ENCODE peak calls at places on chromosomes 6 and 20, in five cellular contexts. C, S, H, I and K are unnamed samples.
A peak's percentile ranks its signal among the peaks of the same experiment; 100 is the strongest.

GRCh38 chr6:112620832-112621569 is 273.9 kb downstream of the RFPL4B start:
- DNase-seq in C (no peak), S (peak; percentile 79), H (no peak), I (no peak), K (peak; percentile 58)

GRCh38 chr6:126266664-126267063 is 73.3 kb upstream of the CENPW start:
- DNase-seq in C (no peak), S (no peak), H (no peak), I (no peak), K (no peak)

GRCh38 chr6:154509421-154510143 is 903 bp downstream of the CNKSR3 start:
- DNase-seq in C (no peak), S (no peak), H (peak; percentile 48), I (peak; percentile 21), K (peak; percentile 56)

GRCh38 chr6:159727717-159728440 is 573 bp downstream of the WTAP start:
- DNase-seq in C (no peak), S (no peak), H (peak; percentile 70), I (peak; percentile 38), K (peak; percentile 60)

GRCh38 chr20:64149809-64150560 is 14.3 kb upstream of the MYT1 start:
- DNase-seq in C (no peak), S (no peak), H (no peak), I (no peak), K (no peak)

GRCh38 chr6:48048460-48049146 is 62.4 kb downstream of the PTCHD4 start:
- DNase-seq in C (no peak), S (no peak), H (no peak), I (no peak), K (peak; percentile 8)

GRCh38 chr6:80163754-80164187 is 57.3 kb downstream of the BCKDHB start:
- DNase-seq in C (peak; percentile 12), S (peak; percentile 87), H (peak; percentile 79), I (no peak), K (peak; percentile 80)

GRCh38 chr6:53635322-53635721 is 30.2 kb downstream of the KLHL31 start:
- DNase-seq in C (no peak), S (peak; percentile 30), H (no peak), I (no peak), K (no peak)

GRCh38 chr6:149319413-149319812 is 1.9 kb downstream of the TAB2 start:
- DNase-seq in C (no peak), S (no peak), H (no peak), I (no peak), K (no peak)

GRCh38 chr6:22442826-22443225 is 126.5 kb upstream of the HDGFL1 start:
- DNase-seq in C (no peak), S (peak; percentile 36), H (no peak), I (no peak), K (peak; percentile 17)

GRCh38 chr6:582370-582769 is 74.5 kb downstream of the HUS1B start:
- DNase-seq in C (no peak), S (peak; percentile 45), H (peak; percentile 85), I (peak; percentile 36), K (peak; percentile 33)

GRCh38 chr6:52570291-52570700 is 6.6 kb downstream of the TRAM2 start:
- DNase-seq in C (no peak), S (no peak), H (no peak), I (no peak), K (no peak)

GRCh38 chr6:108589244-108589730 is 28.6 kb downstream of the FOXO3 start:
- DNase-seq in C (peak; percentile 91), S (peak; percentile 63), H (peak; percentile 95), I (peak; percentile 62), K (peak; percentile 88)

GRCh38 chr6:132298344-132298949 is 102.8 kb downstream of the MOXD1 start:
- DNase-seq in C (peak; percentile 37), S (peak; percentile 62), H (peak; percentile 62), I (no peak), K (peak; percentile 56)

GRCh38 chr6:341914-342831 is 49.4 kb upstream of the IRF4 start:
- DNase-seq in C (no peak), S (no peak), H (no peak), I (no peak), K (no peak)

GRCh38 chr20:38173237-38174156 is 8.4 kb upstream of the TGM2 start:
- DNase-seq in C (peak; percentile 69), S (peak; percentile 92), H (no peak), I (no peak), K (peak; percentile 96)

GRCh38 chr20:23358563-23358906 is 3.4 kb upstream of the GZF1 start:
- DNase-seq in C (no peak), S (no peak), H (no peak), I (no peak), K (no peak)

GRCh38 chr6:36755435-36756348 is 58.1 kb downstream of the RAB44 start:
- DNase-seq in C (peak; percentile 56), S (peak; percentile 72), H (no peak), I (no peak), K (peak; percentile 64)

GRCh38 chr6:49462599-49462926 is 490 bp downstream of the MMUT start:
- DNase-seq in C (no peak), S (no peak), H (no peak), I (no peak), K (no peak)

GRCh38 chr20:57435498-57436222 is 44.5 kb downstream of the RBM38 start:
- DNase-seq in C (peak; percentile 45), S (no peak), H (peak; percentile 50), I (no peak), K (no peak)

GRCh38 chr6:142569676-142570075 is 267.9 kb downstream of the ADGRG6 start:
- DNase-seq in C (no peak), S (no peak), H (peak; percentile 68), I (no peak), K (peak; percentile 18)

GRCh38 chr20:19735446-19735845 is 22.6 kb upstream of the RIN2 start:
- DNase-seq in C (peak; percentile 51), S (peak; percentile 73), H (peak; percentile 73), I (no peak), K (peak; percentile 90)

GRCh38 chr6:35086636-35087360 is 54.3 kb downstream of the TCP11 start:
- DNase-seq in C (no peak), S (no peak), H (no peak), I (no peak), K (no peak)

GRCh38 chr6:112912351-112913101 is 565.4 kb downstream of the RFPL4B start:
- DNase-seq in C (no peak), S (peak; percentile 41), H (no peak), I (no peak), K (peak; percentile 13)

GRCh38 chr6:118501816-118502568 is 46.1 kb upstream of the PLN start:
- DNase-seq in C (no peak), S (peak; percentile 47), H (no peak), I (no peak), K (peak; percentile 49)

GRCh38 chr6:163667372-163668060 is 253.0 kb downstream of the QKI start:
- DNase-seq in C (peak; percentile 7), S (peak; percentile 15), H (no peak), I (no peak), K (no peak)

DNA sequence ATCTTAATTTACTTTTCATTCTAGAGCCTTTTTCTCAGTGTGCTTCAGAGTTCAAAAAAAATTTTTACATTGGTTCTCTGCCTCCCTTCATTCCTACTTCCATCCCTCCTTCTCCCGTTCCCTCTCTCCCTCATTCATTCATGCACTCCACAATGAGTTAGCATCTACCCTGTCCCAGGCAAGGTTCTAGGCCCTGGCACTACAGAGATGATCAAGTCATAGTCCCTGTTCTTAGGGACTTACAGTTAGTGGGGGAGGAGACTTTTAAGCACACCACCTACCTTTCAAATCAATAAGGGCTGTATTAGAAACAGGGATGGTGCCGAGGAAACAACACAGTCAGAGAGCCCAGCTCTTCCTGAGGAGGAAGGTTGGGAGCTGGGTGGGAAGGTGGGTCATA is 40.3 kb downstream of the MAP3K5 start:
- DNase-seq in C (no peak), S (no peak), H (no peak), I (no peak), K (no peak)
- H3K23ac ChIP-seq in C (no peak overlapping the region), S (no peak overlapping the region), H (no peak overlapping the region), I (no peak overlapping the region), K (no peak overlapping the region)

DNA sequence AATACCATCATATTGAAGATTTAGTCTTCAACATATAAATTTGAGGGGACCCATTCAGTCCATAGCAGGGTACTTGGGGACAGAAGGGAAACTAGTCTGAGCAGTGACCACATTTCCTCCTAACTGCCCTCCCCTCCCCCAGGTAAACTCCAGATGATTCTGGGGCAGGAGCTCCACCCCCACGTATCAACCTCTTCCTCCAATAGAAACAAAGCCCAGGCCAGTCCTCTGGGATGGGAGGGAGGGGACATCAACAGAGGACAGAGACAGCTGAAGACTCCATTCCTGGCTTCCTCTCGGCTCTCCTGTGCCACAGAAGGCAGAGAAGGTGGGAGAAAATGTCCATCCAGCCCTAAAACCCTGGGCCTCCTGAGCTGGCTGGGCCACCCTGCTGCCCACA is 85.0 kb upstream of the TOP1 start:
- DNase-seq in C (no peak), S (no peak), H (peak; percentile 61), I (no peak), K (no peak)
- H3K18ac ChIP-seq in C (no peak overlapping the region), S (no peak overlapping the region), H (no peak overlapping the region), I (no peak overlapping the region), K (no peak overlapping the region)

DNA sequence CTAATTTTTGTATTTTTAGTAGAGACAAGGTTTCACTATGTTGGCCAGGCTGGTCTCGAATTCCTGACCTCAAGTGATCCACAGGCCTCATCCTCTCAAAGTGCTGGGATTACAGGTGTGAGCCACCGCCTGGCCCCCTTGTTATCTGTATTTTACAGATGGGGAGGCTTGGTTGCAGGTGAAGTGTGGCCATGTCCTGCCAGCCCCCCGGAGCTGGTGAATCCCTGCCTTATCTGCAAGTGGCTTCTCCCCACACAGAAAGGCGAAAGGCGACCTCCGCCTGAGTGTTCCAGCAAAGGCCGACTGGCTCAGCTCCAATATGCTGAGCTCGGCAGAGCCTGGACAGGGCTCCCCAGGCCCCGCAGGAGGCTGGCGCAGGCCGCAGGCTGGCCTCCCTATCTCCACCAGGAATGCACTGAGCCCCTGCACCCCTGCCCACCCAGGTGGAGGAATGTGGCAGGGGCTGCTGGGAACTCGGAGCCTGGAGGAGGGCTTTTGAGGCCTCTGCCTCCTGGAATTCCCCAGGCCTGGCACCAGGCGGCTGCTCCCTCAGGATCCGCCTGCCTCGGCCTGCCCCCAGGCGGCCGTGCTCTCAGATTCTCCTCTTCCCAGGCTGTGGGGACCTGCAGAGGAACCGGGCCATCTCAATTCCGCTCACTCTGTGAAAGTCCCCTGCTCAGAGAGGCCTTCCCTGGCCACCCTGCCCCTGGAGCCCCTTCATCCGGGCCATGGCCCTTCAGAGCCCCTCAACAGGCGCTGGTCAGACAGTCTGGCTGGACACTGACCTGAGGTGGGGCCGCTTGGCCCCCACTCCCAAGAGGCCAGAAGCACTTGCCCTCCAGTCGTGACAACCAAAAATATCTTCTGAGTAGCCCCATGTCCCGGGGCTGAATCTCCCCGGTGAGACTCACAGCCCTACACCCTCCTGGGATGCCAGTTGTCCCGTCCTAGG is 9.3 kb upstream of the LAMA5 start:
- DNase-seq in C (peak; percentile 61), S (peak; percentile 32), H (peak; percentile 98), I (peak; percentile 86), K (peak; percentile 83)
- H3K23ac ChIP-seq in C (no peak overlapping the region), S (no peak overlapping the region), H (no peak overlapping the region), I (peak overlapping the region; percentile 25), K (no peak overlapping the region)

GRCh38 chr6:30325873-30326445 is 768 bp upstream of the TRIM39 start:
- DNase-seq in C (no peak), S (no peak), H (peak; percentile 96), I (peak; percentile 58), K (no peak)
- H3K18ac ChIP-seq in C (peak overlapping the region; percentile 72), S (peak overlapping the region; percentile 14), H (peak overlapping the region; percentile 69), I (peak overlapping the region; percentile 86), K (peak overlapping the region; percentile 90)

DNA sequence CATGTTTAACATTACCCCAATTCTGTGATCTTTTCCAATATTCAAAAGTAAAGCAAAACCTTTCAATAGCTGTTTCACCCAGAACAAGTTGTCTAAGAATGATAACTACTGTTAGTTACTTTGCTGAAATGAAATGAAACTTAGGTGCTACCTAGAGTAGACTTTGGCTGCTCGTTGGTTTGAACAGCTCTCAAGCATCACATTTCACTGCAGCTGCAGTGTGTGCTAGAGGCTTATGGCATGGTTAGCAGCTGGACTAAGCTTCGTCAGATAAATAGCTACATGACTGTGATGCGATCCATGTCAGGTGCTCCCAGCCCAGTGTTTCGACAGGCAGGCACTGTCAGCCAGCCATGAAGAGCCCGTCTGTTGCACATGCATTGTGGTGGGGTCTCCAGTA is 201.1 kb downstream of the TFAP2B start:
- DNase-seq in C (no peak), S (no peak), H (no peak), I (no peak), K (no peak)
- H3K23ac ChIP-seq in C (no peak overlapping the region), S (no peak overlapping the region), H (no peak overlapping the region), I (peak overlapping the region; percentile 85), K (no peak overlapping the region)